ENCODE peak calls at places on chromosomes 3 and 15, in seven cellular contexts. F is amygdala; V is pons; Z is fibroblast of the aortic adventitia; T is Right ventricle myocardium superior; R is GDM1; E is effector memory CD8-positive, alpha-beta T cell. Y is an unnamed sample.

GRCh38 chr3:16849240-16849639 is 35.5 kb upstream of the PLCL2 start:
- DNase-seq in F (peak), V (peak), Z (peak), T (peak), R (no peak), E (peak), Y (peak)

GRCh38 chr15:78983146-78983918 is 38.5 kb upstream of the CTSH start:
- DNase-seq in F (no peak), V (no peak), Z (no peak), T (no peak), R (no peak), E (no peak), Y (no peak)

GRCh38 chr3:119690043-119690656 is 12.7 kb upstream of the CFAP91 start:
- DNase-seq in F (no peak), V (no peak), Z (peak), T (no peak), R (no peak), E (no peak), Y (no peak)

GRCh38 chr3:44476181-44476599 is 1.3 kb downstream of the ZNF445 start:
- DNase-seq in F (no peak), V (no peak), Z (peak), T (no peak), R (no peak), E (no peak), Y (no peak)

GRCh38 chr3:52253314-52254260 is 8.0 kb downstream of the PPM1M start:
- DNase-seq in F (peak), V (peak), Z (no peak), T (peak), R (peak), E (peak), Y (no peak)

GRCh38 chr3:43024183-43024865 is 45.2 kb downstream of the GASK1A start:
- DNase-seq in F (no peak), V (no peak), Z (no peak), T (no peak), R (no peak), E (peak), Y (no peak)

GRCh38 chr3:74067296-74067695 is 442.6 kb upstream of the PDZRN3 start:
- DNase-seq in F (no peak), V (peak), Z (peak), T (no peak), R (no peak), E (no peak), Y (no peak)

GRCh38 chr3:142273501-142273900 is 48.1 kb upstream of the GK5 start:
- DNase-seq in F (peak), V (peak), Z (no peak), T (no peak), R (no peak), E (no peak), Y (no peak)

GRCh38 chr3:37962906-37963486 is 27.6 kb upstream of the VILL start:
- DNase-seq in F (no peak), V (no peak), Z (peak), T (no peak), R (no peak), E (no peak), Y (no peak)

GRCh38 chr3:5041315-5041714 is 62.1 kb downstream of the BHLHE40 start:
- DNase-seq in F (no peak), V (no peak), Z (no peak), T (no peak), R (no peak), E (no peak), Y (no peak)

GRCh38 chr3:129021140-129021551 is 20.0 kb downstream of the EFCC1 start:
- DNase-seq in F (no peak), V (no peak), Z (peak), T (peak), R (no peak), E (no peak), Y (no peak)

GRCh38 chr3:41141431-41142164 is 57.7 kb upstream of the CTNNB1 start:
- DNase-seq in F (no peak), V (no peak), Z (no peak), T (no peak), R (no peak), E (no peak), Y (no peak)

GRCh38 chr15:78179906-78180305 is 30.7 kb downstream of the IDH3A start:
- DNase-seq in F (no peak), V (no peak), Z (no peak), T (no peak), R (no peak), E (no peak), Y (no peak)

Y was measured in sigmoid colon.